ENCODE peak calls at places on chromosomes 4 and X, in eight cellular contexts. T is mammary epithelial cell, S is fibroblast of pulmonary artery, Q is AG04450, E is WERI-Rb-1, P is fibroblast of mammary gland, J is hepatocyte, N is choroid plexus epithelial cell. G is an unnamed sample.

GRCh38 chrX:71227370-71228062 is 4.5 kb downstream of the GJB1 start:
- DNase-seq in E (no peak), Q (no peak), P (no peak), J (no peak), N (no peak), T (no peak), S (no peak), G (no peak)

GRCh38 chr4:26475716-26476115 is 14.6 kb downstream of the CCKAR start:
- DNase-seq in S (no peak), Q (no peak), T (no peak), P (no peak), J (no peak), E (no peak), N (no peak), G (no peak)

GRCh38 chr4:124401611-124402010 is 310.9 kb downstream of the ANKRD50 start:
- DNase-seq in T (no peak), S (peak), J (no peak), Q (no peak), N (no peak), E (no peak), P (no peak), G (no peak)

GRCh38 chrX:72735561-72735960 is 21.5 kb upstream of the PHKA1 start:
- DNase-seq in P (peak), Q (no peak), J (no peak), N (peak), E (no peak), S (no peak), T (peak), G (no peak)

GRCh38 chr4:6225469-6225868 is 25.1 kb upstream of the JAKMIP1 start:
- DNase-seq in Q (no peak), N (peak), S (peak), P (peak), J (peak), T (peak), E (no peak), G (no peak)

GRCh38 chr4:128068927-128069326 is 7.8 kb downstream of the LARP1B start:
- DNase-seq in J (no peak), P (peak), T (peak), Q (no peak), S (peak), N (peak), E (peak), G (no peak)

GRCh38 chrX:128728943-128729342 is 676.7 kb upstream of the ACTRT1 start:
- DNase-seq in P (no peak), J (no peak), T (no peak), S (no peak), N (no peak), Q (no peak), E (no peak), G (no peak)

GRCh38 chrX:69556094-69557011 is 52.2 kb downstream of the NALF2 start:
- DNase-seq in Q (no peak), N (peak), S (peak), E (no peak), P (peak), J (peak), T (peak), G (peak)

GRCh38 chr4:78768447-78769177 is 7.5 kb upstream of the BMP2K start:
- DNase-seq in S (no peak), E (no peak), N (peak), Q (no peak), J (peak), P (peak), T (peak), G (no peak)

GRCh38 chrX:154008521-154008920 is 11.2 kb downstream of the IRAK1 start:
- DNase-seq in J (no peak), N (no peak), Q (no peak), T (no peak), S (no peak), P (no peak), E (no peak), G (no peak)

GRCh38 chr4:40193018-40193571 is 3.7 kb upstream of the RHOH start:
- DNase-seq in Q (no peak), N (no peak), P (no peak), S (no peak), T (no peak), J (peak), E (no peak), G (no peak)
- H3K4me3 ChIP-seq in Q (no peak), N (no peak), P (no peak), S (no peak), T (no peak), J (no peak), E (no peak), G (no peak)

GRCh38 chr4:101349346-101350064 is 2.2 kb upstream of the PPP3CA start:
- DNase-seq in J (no peak), T (peak), E (no peak), S (peak), P (peak), N (no peak), Q (no peak), G (no peak)

GRCh38 chr4:101356928-101357327 is 9.6 kb upstream of the PPP3CA start:
- DNase-seq in Q (peak), P (peak), S (peak), E (no peak), T (peak), J (peak), N (peak), G (peak)

GRCh38 chr4:101355767-101356702 is 8.7 kb upstream of the PPP3CA start:
- DNase-seq in T (peak), S (peak), Q (peak), N (peak), P (peak), J (peak), E (no peak), G (no peak)

GRCh38 chr4:101357751-101358150 is 10.4 kb upstream of the PPP3CA start:
- DNase-seq in P (peak), S (peak), Q (no peak), E (no peak), N (peak), T (no peak), J (no peak), G (no peak)

DNA sequence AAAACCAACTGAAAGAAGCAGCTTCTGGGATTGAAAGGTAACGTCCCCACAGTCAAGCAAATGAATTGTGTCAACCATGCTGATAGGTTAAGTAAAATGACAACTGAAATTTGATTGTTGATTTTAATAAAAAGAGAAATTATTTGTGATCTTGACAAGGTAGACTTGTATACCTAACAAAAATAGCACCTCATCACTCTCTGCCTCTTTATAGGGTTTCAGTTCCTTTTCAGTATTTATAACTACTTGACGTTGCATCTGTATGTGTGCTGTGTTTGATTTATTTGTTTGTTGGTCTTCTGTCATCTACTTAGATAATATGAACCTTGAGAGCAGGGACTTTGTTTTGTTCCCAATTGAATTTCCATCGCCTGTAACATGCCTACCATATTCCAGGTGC is 7.9 kb upstream of the PPP3CA start:
- DNase-seq in J (no peak), T (no peak), S (no peak), P (no peak), Q (no peak), E (no peak), N (no peak), G (no peak)
- TF ChIP-seq CTCF in J (no peak), T (no peak), S (no peak), P (no peak), Q (no peak), E (no peak), N (no peak), G (no peak)

GRCh38 chrX:40012039-40012799 is 85.5 kb downstream of the BCOR start:
- DNase-seq in S (peak), J (peak), P (peak), N (peak), E (peak), Q (no peak), T (no peak), G (no peak)
- H3K4me3 ChIP-seq in S (no peak), J (no peak), P (peak), N (peak), E (peak), Q (no peak), T (no peak), G (no peak)

GRCh38 chrX:18394477-18394876 is 30.9 kb upstream of the CDKL5 start:
- DNase-seq in N (no peak), E (no peak), S (no peak), Q (no peak), T (no peak), P (no peak), J (no peak), G (no peak)
- TF ChIP-seq CTCF in N (no peak), E (no peak), S (no peak), Q (no peak), T (no peak), P (no peak), J (no peak), G (no peak)

DNA sequence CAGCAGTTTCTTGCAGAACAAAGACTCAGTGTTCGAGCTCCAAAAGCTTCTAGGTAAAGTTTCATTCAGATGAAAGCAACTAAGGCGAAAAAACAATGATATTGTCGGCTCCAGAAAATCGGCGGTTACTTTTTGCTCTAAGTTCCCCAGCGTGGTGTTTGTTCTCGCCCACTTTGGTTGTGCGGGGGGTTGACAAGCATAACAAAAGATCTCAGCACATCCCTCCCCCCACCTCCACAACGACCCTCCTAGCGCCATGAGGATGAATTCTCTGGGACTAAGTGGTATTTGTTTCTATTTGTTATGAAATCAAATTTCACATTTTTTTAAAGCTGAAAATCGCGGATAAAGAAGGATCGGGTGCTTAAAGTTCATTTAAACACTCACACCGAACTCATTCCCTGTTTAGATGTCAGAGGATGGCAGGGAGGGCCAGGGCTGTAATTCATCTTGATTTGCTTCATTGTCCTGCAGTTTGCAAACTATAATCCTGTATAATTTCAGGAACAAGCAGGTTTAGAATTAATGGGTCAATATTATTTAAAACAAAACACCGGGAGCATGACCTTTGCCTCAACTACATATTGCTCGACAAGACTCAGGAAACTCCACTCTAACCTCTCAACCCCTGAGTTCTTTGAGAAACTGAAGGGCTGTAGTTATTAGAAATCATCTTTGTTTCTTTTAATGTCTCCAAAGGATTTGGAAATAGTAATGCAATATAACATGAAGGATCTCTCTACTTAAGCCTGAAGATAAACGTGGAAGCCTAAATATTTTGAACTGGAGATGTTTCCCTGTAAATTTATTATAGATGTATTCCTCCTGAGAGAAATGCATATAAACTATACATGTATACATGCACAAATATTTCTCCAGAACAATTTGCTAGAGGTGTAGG is 6.5 kb downstream of the PITX2 start:
- DNase-seq in P (no peak), Q (no peak), E (no peak), S (no peak), N (no peak), T (no peak), J (no peak), G (no peak)
- H3K4me3 ChIP-seq in P (no peak), Q (no peak), E (no peak), S (no peak), N (no peak), T (no peak), J (peak), G (no peak)

GRCh38 chrX:41333744-41333993 is 293 bp upstream of the DDX3X start:
- DNase-seq in N (peak), E (no peak), J (peak), S (peak), Q (peak), P (peak), T (no peak), G (peak)

GRCh38 chrX:41334866-41335589 is 1.1 kb downstream of the DDX3X start:
- DNase-seq in S (peak), N (peak), T (peak), P (peak), J (peak), E (peak), Q (no peak), G (no peak)

GRCh38 chrX:41335590-41336331 is 1.8 kb downstream of the DDX3X start:
- DNase-seq in T (peak), N (peak), E (no peak), J (no peak), P (peak), Q (no peak), S (no peak), G (no peak)

GRCh38 chrX:41332988-41333743 is 796 bp upstream of the DDX3X start:
- DNase-seq in S (peak), E (peak), J (peak), Q (no peak), P (peak), N (peak), T (peak), G (peak)

GRCh38 chrX:41333994-41334865 is at the start of gene DDX3X:
- DNase-seq in P (peak), J (peak), S (peak), Q (peak), E (peak), T (peak), N (peak), G (peak)
- TF ChIP-seq CTCF in P (peak), J (no peak), S (peak), Q (peak), E (peak), T (no peak), N (peak), G (peak)

DNA sequence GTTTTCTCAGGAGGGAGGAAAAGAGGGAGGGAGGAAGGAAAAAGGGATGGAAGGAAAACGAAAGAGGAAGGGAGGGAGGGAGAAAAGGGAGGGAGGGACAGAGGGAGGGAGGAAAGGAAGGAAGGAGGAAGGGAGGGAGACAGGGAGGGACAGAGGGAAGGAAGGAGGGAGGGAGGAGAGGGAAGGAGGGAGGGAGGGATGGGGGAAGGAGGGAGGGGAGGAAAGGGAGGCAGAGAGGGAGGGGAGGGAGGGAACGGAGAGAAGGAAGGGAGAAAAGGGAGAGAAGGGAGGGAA is 15.4 kb downstream of the DHRSX start:
- DNase-seq in S (peak), T (no peak), E (no peak), J (no peak), Q (no peak), P (peak), N (peak), G (no peak)
- H3K4me3 ChIP-seq in S (peak), T (no peak), E (no peak), J (no peak), Q (peak), P (peak), N (peak), G (no peak)

G was measured in retinal pigment epithelial cell.